ENCODE peak calls at places on chromosomes 4 and X, in eight cellular contexts. I is breast epithelium, X is PC-9, C is BJ, L is sigmoid colon, Y is RWPE2, N is IMR-90, Z is kidney epithelial cell. G is an unnamed sample. For H3K27me3, the result is how much of the 10 kb centered on the place peaks cover.

GRCh38 chrX:40544343-40545250 is 36.2 kb upstream of the ATP6AP2 start:
- DNase-seq in I (no peak), X (no peak), C (no peak), L (no peak), Y (no peak), N (peak), Z (no peak), G (no peak)

GRCh38 chr4:17138847-17139246 is 240.4 kb upstream of the LDB2 start:
- DNase-seq in I (no peak), X (no peak), C (no peak), L (no peak), Y (no peak), N (peak), Z (no peak), G (no peak)

GRCh38 chr4:123390846-123391456 is 5.6 kb upstream of the SPRY1 start:
- DNase-seq in I (no peak), X (no peak), C (no peak), L (no peak), Y (no peak), N (peak), Z (no peak), G (no peak)

GRCh38 chr4:56463711-56464110 is 3.7 kb upstream of the SRP72 start:
- DNase-seq in I (no peak), X (no peak), C (no peak), L (no peak), Y (no peak), N (no peak), Z (no peak), G (no peak)

GRCh38 chrX:12949927-12950656 is 24.8 kb upstream of the TMSB4X start:
- DNase-seq in I (peak), X (peak), C (no peak), L (peak), Y (no peak), N (peak), Z (no peak), G (peak)

GRCh38 chrX:78532363-78532762 is 126.8 kb downstream of the RTL3 start:
- DNase-seq in I (no peak), X (no peak), C (no peak), L (no peak), Y (no peak), N (no peak), Z (no peak), G (no peak)

GRCh38 chrX:16870861-16871584 is 861 bp upstream of the RBBP7 start:
- DNase-seq in I (no peak), X (peak), C (no peak), L (peak), Y (no peak), N (no peak), Z (no peak), G (no peak)

GRCh38 chr4:37989398-37990260 is 29.4 kb downstream of the PTTG2 start:
- DNase-seq in I (no peak), X (no peak), C (no peak), L (no peak), Y (no peak), N (no peak), Z (no peak), G (no peak)

GRCh38 chrX:20412871-20413486 is 146.3 kb upstream of the RPS6KA3 start:
- DNase-seq in I (no peak), X (no peak), C (no peak), L (no peak), Y (no peak), N (no peak), Z (no peak), G (peak)

GRCh38 chr4:119873794-119874325 is 192.8 kb downstream of the MAD2L1 start:
- DNase-seq in I (no peak), X (no peak), C (no peak), L (no peak), Y (no peak), N (no peak), Z (no peak), G (no peak)

GRCh38 chr4:119872344-119873031 is 194.2 kb downstream of the MAD2L1 start:
- DNase-seq in I (no peak), X (no peak), C (no peak), L (no peak), Y (no peak), N (no peak), Z (no peak), G (no peak)

GRCh38 chr4:119870868-119871267 is 195.8 kb downstream of the MAD2L1 start:
- DNase-seq in I (no peak), X (no peak), C (no peak), L (no peak), Y (no peak), N (no peak), Z (no peak), G (no peak)

GRCh38 chr4:119873132-119873531 is 193.5 kb downstream of the MAD2L1 start:
- DNase-seq in I (no peak), X (no peak), C (no peak), L (no peak), Y (no peak), N (no peak), Z (no peak), G (no peak)
- H3K27me3 ChIP-seq in I (under half), X (under half), C (under half), L (under half), Y (under half), N (under half), Z (under half), G (under half)

DNA sequence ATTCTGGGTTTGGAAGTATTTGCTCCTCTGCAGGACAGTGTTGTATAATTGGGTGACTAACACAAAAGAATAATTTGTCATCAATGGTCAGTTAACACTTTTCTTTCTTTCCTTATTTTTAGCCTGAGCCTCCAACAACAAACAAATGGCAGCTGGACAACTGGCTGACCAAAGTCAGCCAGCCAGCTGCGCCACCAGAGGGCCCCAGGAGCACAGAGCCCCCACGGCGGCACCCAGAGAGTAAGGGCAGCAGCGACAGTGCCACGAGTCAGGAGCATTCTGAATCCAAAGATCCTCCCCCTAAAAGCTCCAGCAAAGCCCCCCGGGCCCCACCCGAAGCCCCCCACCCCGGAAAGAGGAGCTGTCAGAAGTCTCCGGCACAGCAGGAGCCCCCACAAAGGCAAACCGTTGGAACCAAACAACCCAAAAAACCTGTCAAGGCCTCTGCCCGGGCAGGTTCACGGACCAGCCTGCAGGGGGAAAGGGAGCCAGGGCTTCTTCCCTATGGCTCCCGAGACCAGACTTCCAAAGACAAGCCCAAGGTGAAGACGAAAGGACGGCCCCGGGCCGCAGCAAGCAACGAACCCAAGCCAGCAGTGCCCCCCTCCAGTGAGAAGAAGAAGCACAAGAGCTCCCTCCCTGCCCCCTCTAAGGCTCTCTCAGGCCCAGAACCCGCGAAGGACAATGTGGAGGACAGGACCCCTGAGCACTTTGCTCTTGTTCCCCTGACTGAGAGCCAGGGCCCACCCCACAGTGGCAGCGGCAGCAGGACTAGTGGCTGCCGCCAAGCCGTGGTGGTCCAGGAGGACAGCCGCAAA is 106.0 kb downstream of the KLHL8 start:
- DNase-seq in I (no peak), X (no peak), C (no peak), L (no peak), Y (no peak), N (no peak), Z (no peak), G (no peak)
- TF ChIP-seq CTCF in I (no peak), X (no peak), C (no peak), L (no peak), Y (peak), N (peak), Z (peak), G (no peak)

GRCh38 chr4:148649669-148650331 is 207.6 kb upstream of the NR3C2 start:
- DNase-seq in I (no peak), X (no peak), C (no peak), L (no peak), Y (no peak), N (peak), Z (no peak), G (no peak)
- H3K27me3 ChIP-seq in I (under half), X (under half), C (under half), L (under half), Y (under half), N (under half), Z (under half), G (under half)

GRCh38 chr4:152168960-152169616 is 366.8 kb downstream of the FBXW7 start:
- DNase-seq in I (no peak), X (no peak), C (no peak), L (no peak), Y (no peak), N (no peak), Z (no peak), G (no peak)
- TF ChIP-seq CTCF in I (no peak), X (no peak), C (no peak), L (no peak), Y (no peak), N (no peak), Z (no peak), G (no peak)

GRCh38 chr4:154741131-154741530 is 2.7 kb upstream of the LRAT start:
- DNase-seq in I (no peak), X (no peak), C (no peak), L (no peak), Y (no peak), N (no peak), Z (no peak), G (no peak)

GRCh38 chr4:154736774-154737173 is 7.0 kb upstream of the LRAT start:
- DNase-seq in I (no peak), X (no peak), C (no peak), L (no peak), Y (no peak), N (no peak), Z (no peak), G (no peak)

GRCh38 chr4:154740462-154740861 is 3.3 kb upstream of the LRAT start:
- DNase-seq in I (no peak), X (no peak), C (no peak), L (no peak), Y (no peak), N (no peak), Z (no peak), G (no peak)

GRCh38 chr4:154738426-154738825 is 5.4 kb upstream of the LRAT start:
- DNase-seq in I (no peak), X (peak), C (no peak), L (no peak), Y (peak), N (no peak), Z (no peak), G (no peak)

DNA sequence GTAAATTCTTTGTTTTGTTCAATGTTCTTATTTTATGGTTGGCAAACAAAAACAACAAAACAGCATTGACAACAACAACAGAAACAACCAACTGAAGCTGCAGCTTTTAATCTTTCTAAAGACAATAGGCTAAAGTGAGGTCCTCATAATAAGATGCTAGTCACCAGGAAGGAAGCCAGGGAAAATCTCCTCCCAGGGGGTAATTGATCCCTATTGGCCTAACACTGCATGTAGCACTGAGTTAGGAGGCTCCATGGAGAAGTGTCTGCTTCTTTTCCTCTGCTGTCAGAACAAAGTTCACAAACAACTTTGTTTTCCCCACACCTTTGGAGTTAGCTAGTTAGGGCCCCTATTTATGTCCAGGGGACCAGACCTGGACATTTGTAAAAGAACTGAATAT is 4.7 kb upstream of the LRAT start:
- DNase-seq in I (no peak), X (no peak), C (no peak), L (no peak), Y (no peak), N (no peak), Z (no peak), G (no peak)
- H3K27me3 ChIP-seq in I (under half), X (under half), C (under half), L (under half), Y (under half), N (under half), Z (under half), G (under half)

GRCh38 chr4:29770627-29771026 is 949.5 kb upstream of the PCDH7 start:
- DNase-seq in I (no peak), X (no peak), C (no peak), L (no peak), Y (no peak), N (peak), Z (no peak), G (no peak)
- TF ChIP-seq CTCF in I (no peak), X (no peak), C (no peak), L (no peak), Y (no peak), N (no peak), Z (no peak), G (no peak)

DNA sequence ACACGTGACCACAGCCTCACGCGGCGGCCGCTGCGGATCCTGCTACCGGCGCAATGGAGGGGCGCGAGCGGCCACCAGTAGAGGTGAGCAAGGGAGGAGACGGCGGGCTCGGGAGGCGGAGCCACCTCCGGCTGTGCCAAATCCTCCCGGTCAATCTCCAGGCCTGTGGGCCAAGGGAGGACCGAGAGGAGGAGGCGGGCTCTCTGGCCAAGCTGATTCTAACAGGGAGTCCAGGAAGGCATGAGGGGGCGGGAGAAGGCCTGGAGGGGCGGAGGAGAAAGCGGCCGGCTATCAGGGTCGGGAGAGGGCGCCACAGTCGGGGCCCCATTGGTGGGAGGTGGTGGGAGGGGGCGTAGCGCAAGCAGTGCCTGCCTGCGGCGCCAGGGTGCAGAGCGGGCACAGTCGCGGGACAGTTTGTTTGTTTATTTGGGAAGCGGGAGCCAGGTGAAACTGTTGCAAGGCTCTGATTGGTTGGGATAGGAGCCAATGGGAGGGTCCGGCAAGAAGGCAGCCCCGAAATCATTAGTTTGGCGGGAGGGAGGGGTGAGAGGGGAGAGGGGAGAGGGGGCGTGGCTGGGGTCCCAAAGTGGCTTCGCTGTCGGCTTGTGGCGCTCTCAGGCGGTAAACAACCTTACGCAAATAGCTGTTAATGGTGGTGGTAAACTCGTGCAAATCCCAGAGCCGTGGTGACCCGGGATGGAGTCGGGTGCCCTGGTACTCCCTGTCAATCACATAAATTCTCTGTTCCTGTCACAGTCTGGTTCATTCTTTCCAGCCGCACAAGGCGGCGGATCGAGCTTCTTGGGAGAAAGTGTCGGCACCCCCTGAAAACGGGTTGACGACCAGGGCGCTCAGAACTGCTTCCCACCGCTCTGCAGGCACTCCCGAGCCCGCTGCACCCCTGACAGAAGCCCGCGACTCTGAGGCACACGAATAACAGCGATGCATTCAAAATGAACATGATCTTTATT is at the start of gene IRS4:
- DNase-seq in I (no peak), X (peak), C (no peak), L (no peak), Y (peak), N (no peak), Z (no peak), G (no peak)
- H3K27me3 ChIP-seq in I (half or more), X (under half), C (under half), L (under half), Y (half or more), N (under half), Z (half or more), G (half or more)

G was measured in tibial nerve.